ENCODE peak calls at places on chromosomes 4 and X, in six cellular contexts. One of them, this sample, is unnamed.
A peak's percentile ranks its signal among the peaks of the same experiment; 100 is the strongest.

GRCh38 chrX:105882581-105883275 is 60.4 kb downstream of the NRK start:
- DNase-seq in HEK293T: no peak
- DNase-seq in dorsolateral prefrontal cortex: no peak
- DNase-seq in myocyte: peak; percentile 13
- DNase-seq in iPS DF 19.7: no peak
- DNase-seq in T-helper 2 cell: no peak
- DNase-seq in this sample: no peak

GRCh38 chr4:99710681-99711345 is 53.2 kb upstream of the C4orf54 start:
- DNase-seq in HEK293T: no peak
- DNase-seq in dorsolateral prefrontal cortex: no peak
- DNase-seq in myocyte: no peak
- DNase-seq in iPS DF 19.7: no peak
- DNase-seq in T-helper 2 cell: no peak
- DNase-seq in this sample: no peak

GRCh38 chrX:6813836-6814370 is 279.0 kb upstream of the VCX3A start:
- DNase-seq in HEK293T: no peak
- DNase-seq in dorsolateral prefrontal cortex: no peak
- DNase-seq in myocyte: peak; percentile 0
- DNase-seq in iPS DF 19.7: no peak
- DNase-seq in T-helper 2 cell: no peak
- DNase-seq in this sample: no peak

GRCh38 chr4:2799971-2800690 is 7.2 kb downstream of the SH3BP2 start:
- DNase-seq in HEK293T: no peak
- DNase-seq in dorsolateral prefrontal cortex: no peak
- DNase-seq in myocyte: no peak
- DNase-seq in iPS DF 19.7: no peak
- DNase-seq in T-helper 2 cell: peak; percentile 39
- DNase-seq in this sample: no peak

GRCh38 chrX:72620550-72621145 is 48.0 kb upstream of the HDAC8 start:
- DNase-seq in HEK293T: peak; percentile 46
- DNase-seq in dorsolateral prefrontal cortex: no peak
- DNase-seq in myocyte: peak; percentile 61
- DNase-seq in iPS DF 19.7: no peak
- DNase-seq in T-helper 2 cell: peak; percentile 64
- DNase-seq in this sample: no peak

GRCh38 chr4:121594796-121595526 is 101.8 kb downstream of the ANXA5 start:
- DNase-seq in HEK293T: no peak
- DNase-seq in dorsolateral prefrontal cortex: no peak
- DNase-seq in myocyte: peak; percentile 23
- DNase-seq in iPS DF 19.7: no peak
- DNase-seq in T-helper 2 cell: no peak
- DNase-seq in this sample: no peak

GRCh38 chr4:127311371-127311770 is 321.4 kb upstream of the INTU start:
- DNase-seq in HEK293T: no peak
- DNase-seq in dorsolateral prefrontal cortex: no peak
- DNase-seq in myocyte: no peak
- DNase-seq in iPS DF 19.7: no peak
- DNase-seq in T-helper 2 cell: no peak
- DNase-seq in this sample: no peak

GRCh38 chr4:95165926-95166524 is 382.7 kb downstream of the UNC5C start:
- DNase-seq in HEK293T: peak; percentile 51
- DNase-seq in dorsolateral prefrontal cortex: peak; percentile 58
- DNase-seq in myocyte: peak; percentile 76
- DNase-seq in iPS DF 19.7: no peak
- DNase-seq in T-helper 2 cell: peak; percentile 86
- DNase-seq in this sample: peak; percentile 22

GRCh38 chr4:158930573-158930972 is 161.7 kb downstream of the FNIP2 start:
- DNase-seq in HEK293T: no peak
- DNase-seq in dorsolateral prefrontal cortex: no peak
- DNase-seq in myocyte: no peak
- DNase-seq in iPS DF 19.7: no peak
- DNase-seq in T-helper 2 cell: no peak
- DNase-seq in this sample: no peak

GRCh38 chrX:4380710-4381109 is 667.3 kb upstream of the PRKX start:
- DNase-seq in HEK293T: no peak
- DNase-seq in dorsolateral prefrontal cortex: no peak
- DNase-seq in myocyte: no peak
- DNase-seq in iPS DF 19.7: no peak
- DNase-seq in T-helper 2 cell: no peak
- DNase-seq in this sample: peak; percentile 20

GRCh38 chr4:141402696-141403095 is 182.0 kb downstream of the ZNF330 start:
- DNase-seq in HEK293T: no peak
- DNase-seq in dorsolateral prefrontal cortex: no peak
- DNase-seq in myocyte: no peak
- DNase-seq in iPS DF 19.7: no peak
- DNase-seq in T-helper 2 cell: no peak
- DNase-seq in this sample: no peak

GRCh38 chr4:136742330-136742729 is 790.0 kb downstream of the PCDH18 start:
- DNase-seq in HEK293T: no peak
- DNase-seq in dorsolateral prefrontal cortex: no peak
- DNase-seq in myocyte: peak; percentile 18
- DNase-seq in iPS DF 19.7: no peak
- DNase-seq in T-helper 2 cell: no peak
- DNase-seq in this sample: no peak

GRCh38 chrX:48451708-48452107 is 18.4 kb downstream of the SLC38A5 start:
- DNase-seq in HEK293T: no peak
- DNase-seq in dorsolateral prefrontal cortex: no peak
- DNase-seq in myocyte: no peak
- DNase-seq in iPS DF 19.7: no peak
- DNase-seq in T-helper 2 cell: no peak
- DNase-seq in this sample: no peak

GRCh38 chr4:107718351-107718965 is 1.6 kb downstream of the PAPSS1 start:
- DNase-seq in HEK293T: no peak
- DNase-seq in dorsolateral prefrontal cortex: no peak
- DNase-seq in myocyte: peak; percentile 51
- DNase-seq in iPS DF 19.7: no peak
- DNase-seq in T-helper 2 cell: peak; percentile 39
- DNase-seq in this sample: no peak

GRCh38 chr4:104615496-104615895 is 120.8 kb upstream of the CXXC4 start:
- DNase-seq in HEK293T: no peak
- DNase-seq in dorsolateral prefrontal cortex: no peak
- DNase-seq in myocyte: no peak
- DNase-seq in iPS DF 19.7: no peak
- DNase-seq in T-helper 2 cell: no peak
- DNase-seq in this sample: no peak

GRCh38 chr4:140284449-140284848 is 89.0 kb upstream of the SCOC start:
- DNase-seq in HEK293T: no peak
- DNase-seq in dorsolateral prefrontal cortex: no peak
- DNase-seq in myocyte: no peak
- DNase-seq in iPS DF 19.7: no peak
- DNase-seq in T-helper 2 cell: no peak
- DNase-seq in this sample: no peak

GRCh38 chrX:115362334-115363095 is 73.0 kb downstream of the LUZP4 start:
- DNase-seq in HEK293T: no peak
- DNase-seq in dorsolateral prefrontal cortex: no peak
- DNase-seq in myocyte: peak; percentile 81
- DNase-seq in iPS DF 19.7: no peak
- DNase-seq in T-helper 2 cell: peak; percentile 0
- DNase-seq in this sample: no peak

GRCh38 chr4:106287353-106287969 is 28.5 kb downstream of the TBCK start:
- DNase-seq in HEK293T: peak; percentile 6
- DNase-seq in dorsolateral prefrontal cortex: no peak
- DNase-seq in myocyte: peak; percentile 41
- DNase-seq in iPS DF 19.7: no peak
- DNase-seq in T-helper 2 cell: no peak
- DNase-seq in this sample: no peak

GRCh38 chr4:144787365-144788263 is 141.7 kb downstream of the HHIP start:
- DNase-seq in HEK293T: peak; percentile 25
- DNase-seq in dorsolateral prefrontal cortex: no peak
- DNase-seq in myocyte: peak; percentile 44
- DNase-seq in iPS DF 19.7: no peak
- DNase-seq in T-helper 2 cell: peak; percentile 27
- DNase-seq in this sample: peak; percentile 6

GRCh38 chr4:184825394-184826314 is at the start of gene ACSL1:
- DNase-seq in HEK293T: peak; percentile 87
- DNase-seq in dorsolateral prefrontal cortex: peak; percentile 82
- DNase-seq in myocyte: peak; percentile 89
- DNase-seq in iPS DF 19.7: no peak
- DNase-seq in T-helper 2 cell: peak; percentile 84
- DNase-seq in this sample: no peak

GRCh38 chrX:19761554-19762295 is 125.7 kb downstream of the SH3KBP1 start:
- DNase-seq in HEK293T: no peak
- DNase-seq in dorsolateral prefrontal cortex: no peak
- DNase-seq in myocyte: no peak
- DNase-seq in iPS DF 19.7: no peak
- DNase-seq in T-helper 2 cell: peak; percentile 38
- DNase-seq in this sample: no peak

GRCh38 chrX:21943460-21944135 is 3.1 kb downstream of the SMS start:
- DNase-seq in HEK293T: no peak
- DNase-seq in dorsolateral prefrontal cortex: no peak
- DNase-seq in myocyte: peak; percentile 43
- DNase-seq in iPS DF 19.7: no peak
- DNase-seq in T-helper 2 cell: peak; percentile 46
- DNase-seq in this sample: no peak

GRCh38 chr4:36785965-36786364 is 458.6 kb upstream of the NWD2 start:
- DNase-seq in HEK293T: no peak
- DNase-seq in dorsolateral prefrontal cortex: no peak
- DNase-seq in myocyte: no peak
- DNase-seq in iPS DF 19.7: no peak
- DNase-seq in T-helper 2 cell: no peak
- DNase-seq in this sample: no peak

GRCh38 chrX:50881028-50881427 is 29.5 kb upstream of the BMP15 start:
- DNase-seq in HEK293T: no peak
- DNase-seq in dorsolateral prefrontal cortex: no peak
- DNase-seq in myocyte: no peak
- DNase-seq in iPS DF 19.7: no peak
- DNase-seq in T-helper 2 cell: no peak
- DNase-seq in this sample: no peak

GRCh38 chrX:96436105-96436504 is 248.5 kb upstream of the DIAPH2 start:
- DNase-seq in HEK293T: no peak
- DNase-seq in dorsolateral prefrontal cortex: no peak
- DNase-seq in myocyte: peak; percentile 70
- DNase-seq in iPS DF 19.7: no peak
- DNase-seq in T-helper 2 cell: no peak
- DNase-seq in this sample: no peak

GRCh38 chrX:74251006-74251930 is 52.7 kb upstream of the ZCCHC13 start:
- DNase-seq in HEK293T: no peak
- DNase-seq in dorsolateral prefrontal cortex: no peak
- DNase-seq in myocyte: no peak
- DNase-seq in iPS DF 19.7: no peak
- DNase-seq in T-helper 2 cell: no peak
- DNase-seq in this sample: no peak

GRCh38 chr4:77193511-77194236 is 36.7 kb downstream of the CCNG2 start:
- DNase-seq in HEK293T: no peak
- DNase-seq in dorsolateral prefrontal cortex: no peak
- DNase-seq in myocyte: no peak
- DNase-seq in iPS DF 19.7: peak; percentile 82
- DNase-seq in T-helper 2 cell: peak; percentile 95
- DNase-seq in this sample: no peak

GRCh38 chr4:161280929-161281328 is 882.9 kb downstream of the FSTL5 start:
- DNase-seq in HEK293T: no peak
- DNase-seq in dorsolateral prefrontal cortex: no peak
- DNase-seq in myocyte: no peak
- DNase-seq in iPS DF 19.7: no peak
- DNase-seq in T-helper 2 cell: no peak
- DNase-seq in this sample: no peak

GRCh38 chr4:188903995-188904394 is 764.8 kb downstream of the TRIML1 start:
- DNase-seq in HEK293T: no peak
- DNase-seq in dorsolateral prefrontal cortex: no peak
- DNase-seq in myocyte: no peak
- DNase-seq in iPS DF 19.7: no peak
- DNase-seq in T-helper 2 cell: no peak
- DNase-seq in this sample: no peak

GRCh38 chr4:985123-985830 is 1.6 kb upstream of the IDUA start:
- DNase-seq in HEK293T: peak; percentile 73
- DNase-seq in dorsolateral prefrontal cortex: no peak
- DNase-seq in myocyte: peak; percentile 17
- DNase-seq in iPS DF 19.7: peak; percentile 38
- DNase-seq in T-helper 2 cell: peak; percentile 74
- DNase-seq in this sample: no peak

GRCh38 chr4:13543648-13544555 is at the start of gene NKX3-2:
- DNase-seq in HEK293T: peak; percentile 61
- DNase-seq in dorsolateral prefrontal cortex: no peak
- DNase-seq in myocyte: peak; percentile 52
- DNase-seq in iPS DF 19.7: no peak
- DNase-seq in T-helper 2 cell: no peak
- DNase-seq in this sample: no peak

GRCh38 chr4:142314686-142315085 is 531.4 kb downstream of the INPP4B start:
- DNase-seq in HEK293T: no peak
- DNase-seq in dorsolateral prefrontal cortex: no peak
- DNase-seq in myocyte: no peak
- DNase-seq in iPS DF 19.7: no peak
- DNase-seq in T-helper 2 cell: no peak
- DNase-seq in this sample: no peak

GRCh38 chr4:119506761-119507160 is 121.8 kb downstream of the PDE5A start:
- DNase-seq in HEK293T: no peak
- DNase-seq in dorsolateral prefrontal cortex: no peak
- DNase-seq in myocyte: no peak
- DNase-seq in iPS DF 19.7: no peak
- DNase-seq in T-helper 2 cell: no peak
- DNase-seq in this sample: no peak

GRCh38 chr4:93317046-93317445 is 511.5 kb upstream of the ATOH1 start:
- DNase-seq in HEK293T: no peak
- DNase-seq in dorsolateral prefrontal cortex: no peak
- DNase-seq in myocyte: no peak
- DNase-seq in iPS DF 19.7: no peak
- DNase-seq in T-helper 2 cell: no peak
- DNase-seq in this sample: no peak

GRCh38 chr4:167838686-167839085 is 253.7 kb upstream of the ANXA10 start:
- DNase-seq in HEK293T: no peak
- DNase-seq in dorsolateral prefrontal cortex: no peak
- DNase-seq in myocyte: peak; percentile 5
- DNase-seq in iPS DF 19.7: no peak
- DNase-seq in T-helper 2 cell: no peak
- DNase-seq in this sample: no peak

GRCh38 chrX:66889418-66889817 is 250.5 kb upstream of the EDA2R start:
- DNase-seq in HEK293T: no peak
- DNase-seq in dorsolateral prefrontal cortex: no peak
- DNase-seq in myocyte: no peak
- DNase-seq in iPS DF 19.7: no peak
- DNase-seq in T-helper 2 cell: no peak
- DNase-seq in this sample: no peak

GRCh38 chr4:6032249-6033244 is 14.3 kb upstream of the C4orf50 start:
- DNase-seq in HEK293T: no peak
- DNase-seq in dorsolateral prefrontal cortex: peak; percentile 44
- DNase-seq in myocyte: peak; percentile 33
- DNase-seq in iPS DF 19.7: no peak
- DNase-seq in T-helper 2 cell: no peak
- DNase-seq in this sample: no peak

This sample was measured in NT2/D1.